ENCODE peak calls at places on chromosomes 11 and 22, in seven cellular contexts. T, X, A, I, R, H and G are unnamed samples.

GRCh38 chr11:97687106-97687505 is 1297.3 kb downstream of the JRKL start:
- DNase-seq in T (no peak), I (no peak), R (no peak), X (no peak), A (no peak), H (no peak), G (no peak)

GRCh38 chr11:118996926-118997626 is 862 bp upstream of the CENATAC start:
- DNase-seq in A (peak; percentile 68), I (no peak), H (peak; percentile 22), R (no peak), T (no peak), X (no peak), G (peak; percentile 12)

GRCh38 chr11:60899021-60899936 is 7.1 kb downstream of the PRPF19 start:
- DNase-seq in A (peak; percentile 80), H (no peak), T (no peak), I (no peak), X (no peak), R (no peak), G (no peak)

GRCh38 chr11:47359586-47359985 is 7.1 kb upstream of the MYBPC3 start:
- DNase-seq in T (peak; percentile 69), H (no peak), I (no peak), X (no peak), A (peak; percentile 44), R (no peak), G (no peak)

GRCh38 chr11:66289548-66290331 is 797 bp upstream of the YIF1A start:
- DNase-seq in R (no peak), X (peak; percentile 90), I (no peak), A (no peak), H (peak; percentile 72), T (peak; percentile 89), G (no peak)

GRCh38 chr11:83645561-83645960 is 359.4 kb upstream of the CCDC90B start:
- DNase-seq in H (no peak), A (no peak), T (no peak), R (no peak), I (no peak), X (no peak), G (peak; percentile 80)

GRCh38 chr22:26474687-26475086 is 8.9 kb downstream of the HPS4 start:
- DNase-seq in X (no peak), T (no peak), R (no peak), A (no peak), I (no peak), H (no peak), G (no peak)

GRCh38 chr22:32331918-32332725 is 25.5 kb upstream of the RFPL3 start:
- DNase-seq in A (no peak), X (peak; percentile 52), H (no peak), R (no peak), T (no peak), I (no peak), G (no peak)

GRCh38 chr22:41910599-41911291 is 4.1 kb downstream of the SHISA8 start:
- DNase-seq in T (peak; percentile 85), H (peak; percentile 55), X (no peak), I (peak; percentile 74), R (no peak), A (no peak), G (peak; percentile 59)

GRCh38 chr11:126502159-126502558 is 146.7 kb downstream of the ST3GAL4 start:
- DNase-seq in H (no peak), R (no peak), T (no peak), X (peak; percentile 22), I (no peak), A (no peak), G (no peak)

GRCh38 chr22:41917906-41918791 is 3.3 kb upstream of the SHISA8 start:
- DNase-seq in I (no peak), X (no peak), H (no peak), R (no peak), T (peak; percentile 86), A (peak; percentile 75), G (no peak)

GRCh38 chr22:36280379-36280778 is 27.4 kb downstream of the APOL1 start:
- DNase-seq in I (no peak), A (no peak), T (peak; percentile 19), R (no peak), H (no peak), X (peak; percentile 59), G (no peak)

GRCh38 chr11:3902441-3902840 is 47.0 kb downstream of the STIM1 start:
- DNase-seq in X (no peak), A (no peak), I (no peak), T (no peak), R (no peak), H (no peak), G (no peak)

GRCh38 chr11:75547617-75548054 is 14.4 kb upstream of the SERPINH1 start:
- DNase-seq in H (peak; percentile 31), I (peak; percentile 35), T (peak; percentile 86), X (peak; percentile 82), R (peak; percentile 34), A (peak; percentile 47), G (no peak)

GRCh38 chr11:47905358-47906059 is 57.4 kb upstream of the NUP160 start:
- DNase-seq in T (no peak), R (no peak), X (no peak), A (no peak), H (no peak), I (no peak), G (no peak)

GRCh38 chr11:118057424-118058145 is 19.3 kb upstream of the TMPRSS4 start:
- DNase-seq in R (no peak), X (peak; percentile 22), H (no peak), T (no peak), I (no peak), A (no peak), G (no peak)

GRCh38 chr11:35524780-35525179 is 636 bp downstream of the PAMR1 start:
- DNase-seq in I (no peak), T (no peak), A (no peak), X (no peak), H (no peak), R (no peak), G (no peak)

GRCh38 chr11:62540804-62541671 is 5.6 kb downstream of the AHNAK start:
- DNase-seq in T (peak; percentile 80), R (no peak), A (no peak), I (no peak), H (no peak), X (no peak), G (no peak)

GRCh38 chr11:79441159-79441875 is 487 bp upstream of the TENM4 start:
- DNase-seq in X (no peak), I (peak; percentile 36), T (no peak), R (no peak), H (no peak), A (peak; percentile 53), G (no peak)

GRCh38 chr22:49936018-49936972 is 17.9 kb downstream of the CRELD2 start:
- DNase-seq in I (peak; percentile 77), R (no peak), T (peak; percentile 96), A (peak; percentile 85), X (peak; percentile 98), H (peak; percentile 98), G (peak; percentile 61)

GRCh38 chr11:11748706-11749365 is 92.9 kb upstream of the USP47 start:
- DNase-seq in T (no peak), H (no peak), X (no peak), I (no peak), A (no peak), R (no peak), G (no peak)

GRCh38 chr22:30943368-30943767 is 25.2 kb downstream of the MORC2 start:
- DNase-seq in T (no peak), H (peak; percentile 46), A (no peak), X (no peak), I (no peak), R (no peak), G (no peak)

GRCh38 chr11:59207988-59208432 is 4.7 kb downstream of the MPEG1 start:
- DNase-seq in I (peak; percentile 68), H (peak; percentile 24), T (peak; percentile 55), A (peak; percentile 67), X (no peak), R (no peak), G (peak; percentile 46)